ENCODE peak calls at places on chromosomes 16 and 17, in seven cellular contexts. A is CD4-positive, CD25-positive, alpha-beta regulatory T cell; T is HepG2; Y is ovary; C is GM23338; I is lung; M is sigmoid colon. S is an unnamed sample. For H3K4me1, the result is how much of the 10 kb centered on the place peaks cover.

GRCh38 chr17:79159926-79160325 is 85.3 kb downstream of the ENGASE start:
- DNase-seq in A (no peak), T (no peak), Y (no peak), C (no peak), I (no peak), M (no peak), S (no peak)

GRCh38 chr17:78873519-78874340 is 29.3 kb downstream of the CEP295NL start:
- DNase-seq in A (no peak), T (no peak), Y (no peak), C (no peak), I (no peak), M (no peak), S (no peak)

GRCh38 chr17:77924757-77925336 is 33.7 kb upstream of the TNRC6C start:
- DNase-seq in A (no peak), T (no peak), Y (peak), C (peak), I (no peak), M (peak), S (no peak)

GRCh38 chr16:67014641-67015315 is 14.2 kb upstream of the CBFB start:
- DNase-seq in A (no peak), T (no peak), Y (no peak), C (peak), I (no peak), M (peak), S (no peak)

GRCh38 chr17:6303664-6304063 is 131.3 kb downstream of the AIPL1 start:
- DNase-seq in A (no peak), T (no peak), Y (no peak), C (peak), I (no peak), M (no peak), S (no peak)

GRCh38 chr16:88442811-88443576 is 10.1 kb upstream of the ZFPM1 start:
- DNase-seq in A (peak), T (peak), Y (peak), C (peak), I (peak), M (peak), S (peak)

GRCh38 chr17:82358467-82359350 is at the start of gene TEX19:
- DNase-seq in A (no peak), T (no peak), Y (no peak), C (peak), I (no peak), M (no peak), S (no peak)

GRCh38 chr16:15866451-15866850 is 9.6 kb upstream of the MYH11 start:
- DNase-seq in A (no peak), T (no peak), Y (no peak), C (no peak), I (no peak), M (no peak), S (no peak)

GRCh38 chr17:21194688-21195087 is 19.3 kb downstream of the TMEM11 start:
- DNase-seq in A (no peak), T (no peak), Y (peak), C (no peak), I (no peak), M (peak), S (no peak)

GRCh38 chr17:4658478-4659305 is 17.2 kb upstream of the ALOX15 start:
- DNase-seq in A (no peak), T (no peak), Y (no peak), C (no peak), I (no peak), M (no peak), S (no peak)

GRCh38 chr17:71080937-71081336 is 911.6 kb downstream of the KCNJ2 start:
- DNase-seq in A (no peak), T (no peak), Y (no peak), C (peak), I (no peak), M (no peak), S (no peak)

GRCh38 chr16:49839462-49839825 is 16.5 kb downstream of the ZNF423 start:
- DNase-seq in A (no peak), T (no peak), Y (no peak), C (peak), I (no peak), M (no peak), S (no peak)

GRCh38 chr17:36498560-36499300 is 12.2 kb downstream of the ZNHIT3 start:
- DNase-seq in A (no peak), T (no peak), Y (no peak), C (no peak), I (no peak), M (peak), S (no peak)

GRCh38 chr16:75262104-75262799 is 10.8 kb upstream of the BCAR1 start:
- DNase-seq in A (no peak), T (peak), Y (peak), C (no peak), I (no peak), M (peak), S (no peak)
- H3K4me3 ChIP-seq in A (no peak), T (peak), Y (no peak), C (no peak), I (no peak), M (no peak), S (no peak)

GRCh38 chr17:76688165-76688622 is 22.6 kb downstream of the MXRA7 start:
- DNase-seq in A (no peak), T (no peak), Y (peak), C (no peak), I (no peak), M (peak), S (no peak)

GRCh38 chr17:76685846-76686245 is 24.9 kb downstream of the MXRA7 start:
- DNase-seq in A (no peak), T (no peak), Y (no peak), C (no peak), I (no peak), M (no peak), S (no peak)

GRCh38 chr17:76686538-76687277 is 24.1 kb downstream of the MXRA7 start:
- DNase-seq in A (no peak), T (no peak), Y (peak), C (no peak), I (no peak), M (peak), S (no peak)

GRCh38 chr17:76685366-76685765 is 25.4 kb downstream of the MXRA7 start:
- DNase-seq in A (no peak), T (no peak), Y (no peak), C (no peak), I (no peak), M (no peak), S (no peak)

DNA sequence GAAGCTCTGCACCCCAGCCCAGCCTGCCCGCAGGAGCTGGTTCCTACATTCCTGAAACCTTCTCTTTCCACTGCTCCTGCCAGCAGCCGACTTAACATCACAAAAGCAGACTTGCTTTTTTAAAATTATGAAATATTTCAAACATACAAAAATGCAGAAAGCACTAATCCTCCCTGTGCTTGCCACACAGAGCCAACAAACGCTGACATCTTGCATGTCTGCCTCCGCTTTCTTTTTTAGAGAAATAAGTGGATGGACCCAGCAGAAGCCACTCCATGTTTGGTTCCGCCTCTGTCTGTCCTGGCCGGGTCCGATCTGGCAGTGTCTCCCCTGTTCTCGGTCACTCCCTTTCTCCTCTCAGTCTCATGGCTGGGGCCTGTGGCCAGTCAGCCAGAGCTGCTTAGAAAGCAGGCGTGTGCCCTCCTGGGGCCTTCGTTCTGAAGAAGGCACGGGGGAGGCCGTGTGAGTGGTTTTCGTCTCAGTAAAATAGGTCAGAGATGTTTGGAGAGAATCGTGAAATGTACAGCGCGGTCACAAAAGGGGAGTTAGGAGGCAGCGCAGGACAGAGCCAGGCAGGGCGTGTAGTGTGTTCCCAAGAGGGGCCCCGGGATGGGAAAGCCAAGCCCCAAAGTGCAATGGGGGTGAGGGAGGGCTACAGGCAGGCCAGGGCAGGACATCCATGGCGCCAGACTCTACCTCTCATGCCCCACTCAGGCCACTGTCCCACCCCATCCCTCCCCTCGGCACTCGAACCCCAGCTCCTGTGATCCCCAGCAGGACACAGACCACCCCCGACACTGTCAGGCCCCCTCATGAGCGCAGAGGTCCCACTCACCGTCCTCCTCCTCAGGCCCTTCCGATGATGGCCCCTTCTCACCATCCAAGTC is 23.2 kb downstream of the MXRA7 start:
- DNase-seq in A (no peak), T (no peak), Y (peak), C (no peak), I (no peak), M (peak), S (no peak)
- H3K4me1 ChIP-seq in A (under half), T (half or more), Y (under half), C (under half), I (under half), M (under half), S (under half)

GRCh38 chr17:81161536-81161935 is 3.8 kb upstream of the PVALEF start:
- DNase-seq in A (no peak), T (no peak), Y (no peak), C (no peak), I (no peak), M (no peak), S (no peak)

GRCh38 chr17:81160747-81161453 is 4.4 kb upstream of the PVALEF start:
- DNase-seq in A (no peak), T (no peak), Y (no peak), C (no peak), I (no peak), M (no peak), S (no peak)

GRCh38 chr17:81163051-81163695 is 2.1 kb upstream of the PVALEF start:
- DNase-seq in A (no peak), T (no peak), Y (no peak), C (no peak), I (no peak), M (no peak), S (no peak)

GRCh38 chr17:81162491-81162890 is 2.8 kb upstream of the PVALEF start:
- DNase-seq in A (no peak), T (no peak), Y (no peak), C (no peak), I (no peak), M (no peak), S (no peak)

GRCh38 chr17:81161972-81162371 is 3.3 kb upstream of the PVALEF start:
- DNase-seq in A (no peak), T (no peak), Y (no peak), C (no peak), I (no peak), M (no peak), S (no peak)
- H3K4me3 ChIP-seq in A (no peak), T (no peak), Y (no peak), C (no peak), I (no peak), M (no peak), S (no peak)

DNA sequence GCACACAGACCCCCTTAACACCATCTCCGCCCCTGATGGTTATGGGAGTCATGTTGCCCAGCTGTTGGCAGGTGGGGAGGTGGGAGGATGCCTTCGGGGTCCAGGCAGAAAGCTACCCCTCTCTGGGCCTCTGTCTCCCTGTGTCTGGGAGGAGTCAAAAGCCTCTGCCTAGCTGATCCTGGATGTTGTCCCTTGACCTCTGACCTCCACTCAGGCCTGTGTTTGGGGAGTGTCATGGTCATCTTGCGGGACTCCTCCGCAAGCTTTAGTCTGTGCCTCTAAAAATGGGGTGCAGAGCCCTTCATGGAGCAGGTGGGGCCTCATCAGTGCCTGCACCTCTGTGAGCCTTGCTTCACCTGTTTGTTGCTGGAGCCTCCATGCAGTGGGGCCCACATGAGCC is 3.8 kb downstream of the LLGL1 start:
- DNase-seq in A (no peak), T (no peak), Y (no peak), C (no peak), I (no peak), M (no peak), S (no peak)
- H3K4me1 ChIP-seq in A (under half), T (under half), Y (under half), C (under half), I (under half), M (under half), S (under half)

DNA sequence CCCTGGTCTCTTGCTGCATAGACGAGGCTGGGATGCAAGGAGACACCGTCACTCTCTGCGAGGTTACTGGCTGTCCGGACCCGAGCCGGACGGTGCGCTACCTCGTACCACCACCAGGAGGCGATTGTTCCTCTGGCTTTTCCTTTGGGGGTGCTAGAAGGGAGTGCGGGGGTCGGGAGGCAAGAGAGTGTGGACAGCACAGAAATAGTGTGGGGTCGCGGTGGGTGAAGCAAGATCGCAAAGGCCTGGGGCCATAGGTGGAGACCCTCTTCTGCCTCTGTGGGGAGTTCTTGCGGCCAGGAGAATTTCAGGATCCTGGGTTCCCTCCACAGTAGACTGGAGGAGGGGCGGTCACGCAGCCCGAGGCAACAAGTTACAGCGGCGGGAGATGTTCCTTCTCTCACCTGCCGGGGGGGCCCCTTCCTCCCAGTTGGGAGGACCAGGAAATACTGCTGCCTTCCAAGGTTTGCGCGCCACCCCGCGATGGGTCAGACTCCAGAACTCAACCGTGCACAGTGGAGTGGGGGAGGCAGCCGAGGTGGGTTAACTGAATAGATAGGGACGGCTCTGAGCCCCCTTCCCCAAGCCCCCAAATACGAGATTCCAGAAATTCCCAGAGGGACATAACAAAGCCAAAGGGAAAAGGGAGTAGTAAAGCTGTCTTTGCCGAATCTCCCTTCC is 6.9 kb downstream of the PHOSPHO1 start:
- DNase-seq in A (peak), T (no peak), Y (peak), C (peak), I (peak), M (no peak), S (peak)
- H3K4me3 ChIP-seq in A (peak), T (no peak), Y (no peak), C (peak), I (no peak), M (peak), S (peak)

GRCh38 chr17:59631221-59631720 is 11.6 kb downstream of the CLTC start:
- DNase-seq in A (no peak), T (no peak), Y (no peak), C (no peak), I (no peak), M (no peak), S (no peak)
- H3K4me1 ChIP-seq in A (under half), T (under half), Y (under half), C (under half), I (under half), M (under half), S (half or more)

S was measured in CD8-positive, alpha-beta memory T cell.